ENCODE peak calls at places on chromosomes 11 and 22, in six cellular contexts. T is ACHN; Q is activated CD8-positive, alpha-beta memory T cell treated with anti-CD3 and anti-CD28 coated beads for 24 hours; J is activated gamma-delta T cell treated with Interleukin-2 at 50 U/mL for 16 hours; V is GM06990; P is RPMI7951. U is an unnamed sample.

GRCh38 chr22:37749831-37750595 is 53.2 kb downstream of the TRIOBP start:
- DNase-seq in T (no peak), Q (no peak), J (no peak), V (no peak), P (peak; percentile 79), U (no peak)

GRCh38 chr22:39466228-39467006 is 9.6 kb downstream of the MGAT3 start:
- DNase-seq in T (no peak), Q (no peak), J (no peak), V (no peak), P (no peak), U (no peak)

GRCh38 chr11:1731451-1732059 is 18.8 kb downstream of the IFITM10 start:
- DNase-seq in T (no peak), Q (no peak), J (no peak), V (no peak), P (no peak), U (no peak)

GRCh38 chr22:40025856-40026255 is 31.1 kb downstream of the FAM83F start:
- DNase-seq in T (no peak), Q (no peak), J (no peak), V (no peak), P (no peak), U (no peak)

GRCh38 chr11:67484847-67485311 is 2.1 kb downstream of the AIP start:
- DNase-seq in T (no peak), Q (peak; percentile 87), J (peak; percentile 52), V (peak; percentile 81), P (no peak), U (no peak)

GRCh38 chr11:87878373-87878779 is 296.9 kb downstream of the RAB38 start:
- DNase-seq in T (peak; percentile 45), Q (no peak), J (no peak), V (no peak), P (no peak), U (peak; percentile 15)

GRCh38 chr11:83051760-83052671 is 19.7 kb downstream of the RAB30 start:
- DNase-seq in T (no peak), Q (no peak), J (no peak), V (no peak), P (peak; percentile 92), U (no peak)

GRCh38 chr22:41347066-41347859 is 34.5 kb upstream of the TEF start:
- DNase-seq in T (no peak), Q (no peak), J (no peak), V (no peak), P (no peak), U (no peak)

GRCh38 chr11:44621784-44622183 is 56.3 kb downstream of the CD82 start:
- DNase-seq in T (no peak), Q (peak; percentile 55), J (no peak), V (no peak), P (no peak), U (no peak)

GRCh38 chr22:27381960-27382742 is 419.4 kb downstream of the MN1 start:
- DNase-seq in T (no peak), Q (no peak), J (no peak), V (no peak), P (no peak), U (no peak)

GRCh38 chr11:113730887-113731726 is 25.0 kb upstream of the TMPRSS5 start:
- DNase-seq in T (peak; percentile 49), Q (no peak), J (no peak), V (no peak), P (peak; percentile 72), U (peak; percentile 51)

GRCh38 chr11:15278129-15278528 is 163.4 kb downstream of the INSC start:
- DNase-seq in T (no peak), Q (no peak), J (no peak), V (no peak), P (peak; percentile 1), U (no peak)

GRCh38 chr11:72240461-72241289 is 3.3 kb downstream of the PHOX2A start:
- DNase-seq in T (no peak), Q (no peak), J (no peak), V (no peak), P (no peak), U (no peak)

GRCh38 chr11:71204748-71205664 is 47.4 kb downstream of the SHANK2 start:
- DNase-seq in T (no peak), Q (no peak), J (no peak), V (no peak), P (no peak), U (no peak)

GRCh38 chr11:99614353-99614752 is 593.6 kb downstream of the CNTN5 start:
- DNase-seq in T (no peak), Q (no peak), J (no peak), V (no peak), P (no peak), U (no peak)

GRCh38 chr22:20422965-20423635 is 14.5 kb downstream of the SCARF2 start:
- DNase-seq in T (no peak), Q (no peak), J (no peak), V (no peak), P (peak; percentile 52), U (no peak)

GRCh38 chr11:109964487-109964886 is 128.7 kb upstream of the ZC3H12C start:
- DNase-seq in T (no peak), Q (no peak), J (no peak), V (no peak), P (no peak), U (no peak)

GRCh38 chr22:43567691-43568308 is 156.0 kb downstream of the MPPED1 start:
- DNase-seq in T (no peak), Q (peak; percentile 38), J (no peak), V (no peak), P (no peak), U (no peak)

GRCh38 chr11:47271961-47272661 is 2.2 kb downstream of the MADD start:
- DNase-seq in T (no peak), Q (no peak), J (no peak), V (no peak), P (no peak), U (no peak)

GRCh38 chr11:19316434-19316833 is 75.7 kb upstream of the E2F8 start:
- DNase-seq in T (no peak), Q (no peak), J (no peak), V (no peak), P (no peak), U (no peak)

GRCh38 chr11:33294797-33295196 is 37.6 kb downstream of the HIPK3 start:
- DNase-seq in T (no peak), Q (no peak), J (no peak), V (no peak), P (no peak), U (no peak)

GRCh38 chr22:29744902-29745301 is 21.9 kb downstream of the ZMAT5 start:
- DNase-seq in T (peak; percentile 25), Q (no peak), J (no peak), V (no peak), P (no peak), U (no peak)

U was measured in Calu3.